ENCODE peak calls at places on chromosomes 4 and X, in five cellular contexts. I is upper lobe of right lung, W is SK-N-SH, L is ovary, X is HCT116. D is an unnamed sample.

GRCh38 chr4:156188596-156188995 is 234.9 kb upstream of the CTSO start:
- DNase-seq in L (no peak), I (no peak), W (no peak), X (no peak), D (no peak)

GRCh38 chrX:125202486-125203378 is 116.9 kb upstream of the TEX13C start:
- DNase-seq in L (no peak), I (no peak), X (no peak), W (peak; percentile 2), D (no peak)

GRCh38 chrX:155857561-155857960 is 23.6 kb upstream of the VAMP7 start:
- DNase-seq in I (no peak), X (no peak), L (no peak), W (peak; percentile 9), D (no peak)

GRCh38 chr4:1084796-1085403 is 28.5 kb downstream of the RNF212 start:
- DNase-seq in L (no peak), X (no peak), I (no peak), W (no peak), D (no peak)

GRCh38 chr4:139509727-139510410 is 46.1 kb downstream of the SETD7 start:
- DNase-seq in I (no peak), X (no peak), L (no peak), W (no peak), D (no peak)

GRCh38 chrX:107691024-107691448 is 62.7 kb downstream of the PRPS1 start:
- DNase-seq in X (no peak), W (no peak), I (no peak), L (peak; percentile 34), D (no peak)

GRCh38 chr4:25925486-25926201 is 11.6 kb downstream of the SMIM20 start:
- DNase-seq in L (no peak), W (peak; percentile 64), I (peak; percentile 72), X (peak; percentile 35), D (peak; percentile 47)

GRCh38 chr4:52051213-52051614 is at the start of gene SPATA18:
- DNase-seq in X (no peak), L (no peak), W (peak; percentile 61), I (peak; percentile 76), D (peak; percentile 50)

GRCh38 chr4:74158561-74159396 is 861 bp downstream of the MTHFD2L start:
- DNase-seq in X (no peak), I (no peak), W (no peak), L (no peak), D (no peak)

GRCh38 chrX:37786666-37787337 is 6.9 kb downstream of the CYBB start:
- DNase-seq in L (no peak), X (no peak), W (no peak), I (no peak), D (no peak)

GRCh38 chrX:47751670-47752069 is 85.0 kb upstream of the ZNF81 start:
- DNase-seq in I (peak; percentile 63), X (peak; percentile 13), L (no peak), W (no peak), D (peak; percentile 32)

GRCh38 chr4:151921811-151922210 is 161.0 kb upstream of the GATB start:
- DNase-seq in X (no peak), L (no peak), W (no peak), I (no peak), D (no peak)

GRCh38 chr4:106495498-106495897 is 126.9 kb upstream of the GIMD1 start:
- DNase-seq in W (no peak), X (no peak), L (no peak), I (no peak), D (no peak)

GRCh38 chr4:180333156-180333555 is 1910.0 kb upstream of the TENM3 start:
- DNase-seq in W (no peak), I (no peak), L (no peak), X (no peak), D (no peak)

GRCh38 chr4:96305030-96305429 is 465.1 kb downstream of the PDHA2 start:
- DNase-seq in I (no peak), W (peak; percentile 8), L (no peak), X (no peak), D (no peak)

GRCh38 chr4:27234306-27234899 is 373.8 kb downstream of the STIM2 start:
- DNase-seq in L (no peak), I (no peak), W (no peak), X (no peak), D (no peak)

GRCh38 chrX:38312436-38312835 is 14.9 kb downstream of the RPGR start:
- DNase-seq in X (peak; percentile 56), L (no peak), W (no peak), I (no peak), D (no peak)

GRCh38 chrX:889966-890651 is 259.5 kb downstream of the SHOX start:
- DNase-seq in X (no peak), W (no peak), L (no peak), I (no peak), D (no peak)

GRCh38 chr4:184283659-184284335 is 66.1 kb upstream of the ENPP6 start:
- DNase-seq in W (no peak), I (no peak), L (no peak), X (no peak), D (peak; percentile 86)

GRCh38 chr4:174631901-174632758 is 109.8 kb upstream of the HPGD start:
- DNase-seq in X (peak; percentile 24), I (no peak), L (no peak), W (peak; percentile 19), D (no peak)

GRCh38 chrX:22184096-22184495 is 88.6 kb upstream of the CBLL2 start:
- DNase-seq in W (no peak), L (no peak), I (no peak), X (no peak), D (no peak)

GRCh38 chrX:51893931-51894696 is 691 bp downstream of the MAGED1 start:
- DNase-seq in I (peak; percentile 56), W (peak; percentile 52), X (no peak), L (peak; percentile 58), D (peak; percentile 28)

GRCh38 chrX:40952855-40953254 is 132.4 kb upstream of the USP9X start:
- DNase-seq in X (no peak), W (no peak), I (no peak), L (no peak), D (no peak)

GRCh38 chrX:133183806-133184205 is 34.3 kb downstream of the TFDP3 start:
- DNase-seq in I (no peak), L (no peak), W (no peak), X (no peak), D (no peak)

GRCh38 chr4:17236686-17237085 is 275.2 kb downstream of the QDPR start:
- DNase-seq in L (no peak), X (no peak), W (no peak), I (no peak), D (no peak)

GRCh38 chr4:173500841-173501591 is 29.0 kb downstream of the HAND2 start:
- DNase-seq in X (no peak), L (no peak), I (no peak), W (no peak), D (no peak)

GRCh38 chr4:141807501-141807900 is 171.1 kb downstream of the IL15 start:
- DNase-seq in I (no peak), L (no peak), W (no peak), X (no peak), D (no peak)

GRCh38 chr4:38950734-38951133 is 81.5 kb downstream of the TMEM156 start:
- DNase-seq in L (no peak), I (no peak), W (no peak), X (no peak), D (no peak)

GRCh38 chr4:39729557-39729956 is 31.6 kb downstream of the UBE2K start:
- DNase-seq in W (no peak), L (no peak), X (no peak), I (no peak), D (no peak)

GRCh38 chr4:133148690-133149363 is at the start of gene PCDH10:
- DNase-seq in W (peak; percentile 95), L (peak; percentile 70), X (no peak), I (peak; percentile 90), D (peak; percentile 73)

GRCh38 chr4:3302786-3303444 is 10.1 kb downstream of the RGS12 start:
- DNase-seq in W (no peak), L (no peak), I (peak; percentile 58), X (no peak), D (peak; percentile 17)

GRCh38 chr4:77052352-77052751 is 23.4 kb downstream of the CCNI start:
- DNase-seq in I (no peak), W (no peak), X (peak; percentile 48), L (no peak), D (peak; percentile 79)

GRCh38 chrX:107775000-107775733 is 420 bp downstream of the TSC22D3 start:
- DNase-seq in W (no peak), I (no peak), L (no peak), X (no peak), D (no peak)

GRCh38 chr4:1253831-1254230 is 4.9 kb upstream of the CTBP1 start:
- DNase-seq in I (no peak), X (no peak), W (no peak), L (no peak), D (no peak)

GRCh38 chrX:41119803-41120202 is 34.6 kb downstream of the USP9X start:
- DNase-seq in X (no peak), I (no peak), W (no peak), L (no peak), D (no peak)

GRCh38 chr4:127236875-127237274 is 395.9 kb upstream of the INTU start:
- DNase-seq in L (no peak), X (no peak), W (no peak), I (no peak), D (no peak)

GRCh38 chrX:10008483-10009056 is 41.4 kb downstream of the CLDN34 start:
- DNase-seq in I (no peak), W (no peak), X (no peak), L (no peak), D (no peak)

GRCh38 chr4:76930721-76931481 is 18.7 kb upstream of the SEPTIN11 start:
- DNase-seq in L (no peak), I (no peak), W (no peak), X (no peak), D (no peak)

GRCh38 chrX:18151661-18152060 is 69.0 kb downstream of the BEND2 start:
- DNase-seq in X (no peak), L (no peak), I (no peak), W (no peak), D (no peak)

GRCh38 chr4:180913750-180914149 is 1329.5 kb upstream of the TENM3 start:
- DNase-seq in I (no peak), X (peak; percentile 12), W (no peak), L (no peak), D (no peak)

GRCh38 chrX:11381464-11381863 is 88.3 kb downstream of the AMELX start:
- DNase-seq in W (peak; percentile 20), X (peak; percentile 24), L (peak; percentile 23), I (no peak), D (peak; percentile 51)
- TF ChIP-seq CTCF in W (peak; percentile 78), X (peak; percentile 13), L (peak; percentile 28), I (peak; percentile 58), D (peak; percentile 51)

GRCh38 chr4:62912531-62912930 is 1496.7 kb downstream of the TECRL start:
- DNase-seq in X (no peak), L (no peak), I (no peak), W (no peak), D (no peak)
- H3K27ac ChIP-seq in X (no peak overlapping the region), L (no peak overlapping the region), I (no peak overlapping the region), W (no peak overlapping the region), D (no peak overlapping the region)

GRCh38 chr4:101104264-101105052 is 242.9 kb downstream of the PPP3CA start:
- DNase-seq in L (no peak), X (no peak), I (no peak), W (no peak), D (no peak)
- H3K4me1 ChIP-seq in L (peaks cover 2% of the 10 kb centered on the region), X (peaks cover 77% of the 10 kb centered on the region), I (peaks cover 34% of the 10 kb centered on the region), W (peaks cover 28% of the 10 kb centered on the region), D (peaks cover 3% of the 10 kb centered on the region)

GRCh38 chr4:54998991-54999390 is 126.4 kb downstream of the KDR start:
- DNase-seq in I (no peak), W (no peak), L (no peak), X (no peak), D (no peak)
- TF ChIP-seq CTCF in I (peak; percentile 53), W (peak; percentile 40), L (no peak), X (peak; percentile 17), D (no peak)

GRCh38 chrX:11103006-11103405 is 8.1 kb upstream of the HCCS start:
- DNase-seq in L (no peak), I (no peak), X (no peak), W (no peak), D (no peak)
- H3K27ac ChIP-seq in L (no peak overlapping the region), I (no peak overlapping the region), X (no peak overlapping the region), W (no peak overlapping the region), D (no peak overlapping the region)